ENCODE peak calls at places on chromosomes 4 and X, in four cellular contexts. O, W, I and R are unnamed samples.

GRCh38 chrX:77776648-77777047 is 9.4 kb downstream of the ATRX start:
- DNase-seq in I (no peak), W (no peak), O (no peak), R (no peak)

GRCh38 chr4:38873290-38873949 is 5.8 kb downstream of the FAM114A1 start:
- DNase-seq in W (no peak), O (peak; percentile 54), I (no peak), R (no peak)

GRCh38 chr4:152696764-152697250 is 17.0 kb upstream of the TMEM154 start:
- DNase-seq in O (no peak), W (no peak), I (peak; percentile 66), R (no peak)

GRCh38 chr4:103719320-103720204 is at the start of gene TACR3:
- DNase-seq in W (no peak), O (no peak), I (no peak), R (no peak)

GRCh38 chr4:178599521-178599920 is 1157.3 kb upstream of the AGA start:
- DNase-seq in O (no peak), I (peak; percentile 9), W (no peak), R (no peak)

GRCh38 chr4:83387922-83388676 is 53.5 kb upstream of the HPSE start:
- DNase-seq in O (peak; percentile 17), W (no peak), I (peak; percentile 2), R (no peak)

GRCh38 chr4:123517971-123518370 is 121.4 kb downstream of the SPRY1 start:
- DNase-seq in O (no peak), W (no peak), I (peak; percentile 66), R (no peak)

GRCh38 chrX:30150196-30150895 is 65.0 kb upstream of the MAGEB2 start:
- DNase-seq in W (no peak), O (no peak), I (no peak), R (no peak)

GRCh38 chr4:108360857-108361820 is 192.4 kb upstream of the LEF1 start:
- DNase-seq in O (no peak), W (peak; percentile 85), I (peak; percentile 32), R (no peak)

GRCh38 chr4:184330008-184330400 is 112.3 kb upstream of the ENPP6 start:
- DNase-seq in W (no peak), I (peak; percentile 12), O (peak; percentile 21), R (no peak)

GRCh38 chr4:1542516-1543320 is 136.5 kb upstream of the NKX1-1 start:
- DNase-seq in I (no peak), O (no peak), W (no peak), R (no peak)

GRCh38 chr4:51995647-51996046 is 24.5 kb downstream of the LRRC66 start:
- DNase-seq in I (no peak), W (no peak), O (no peak), R (no peak)

GRCh38 chrX:66731398-66731797 is 92.5 kb upstream of the EDA2R start:
- DNase-seq in O (peak; percentile 56), I (peak; percentile 14), W (no peak), R (no peak)

GRCh38 chr4:42452823-42453222 is 55.5 kb downstream of the SHISA3 start:
- DNase-seq in I (no peak), O (no peak), W (no peak), R (peak; percentile 42)

GRCh38 chrX:53255738-53256191 is 25.6 kb downstream of the IQSEC2 start:
- DNase-seq in W (no peak), O (no peak), I (no peak), R (no peak)

GRCh38 chrX:22105231-22105630 is 73.1 kb downstream of the PHEX start:
- DNase-seq in W (no peak), I (peak; percentile 73), O (no peak), R (no peak)

GRCh38 chr4:42750091-42750490 is 93.2 kb upstream of the ATP8A1 start:
- DNase-seq in I (no peak), O (peak; percentile 52), W (no peak), R (no peak)

GRCh38 chrX:107628662-107629532 is 587 bp downstream of the PRPS1 start:
- DNase-seq in W (no peak), I (peak; percentile 14), O (peak; percentile 72), R (no peak)

GRCh38 chr4:77877167-77877566 is 14.5 kb downstream of the MRPL1 start:
- DNase-seq in I (no peak), O (no peak), W (no peak), R (no peak)

GRCh38 chr4:184417802-184418511 is 56.4 kb downstream of the IRF2 start:
- DNase-seq in I (peak; percentile 70), W (peak; percentile 70), O (peak; percentile 81), R (peak; percentile 33)

GRCh38 chr4:165118256-165118909 is 5.7 kb upstream of the TMEM192 start:
- DNase-seq in W (no peak), O (no peak), I (no peak), R (no peak)

GRCh38 chr4:96145671-96146070 is 305.8 kb downstream of the PDHA2 start:
- DNase-seq in W (no peak), O (no peak), I (peak; percentile 9), R (no peak)

GRCh38 chr4:112747035-112747434 is 110.1 kb downstream of the LARP7 start:
- DNase-seq in O (no peak), W (no peak), I (no peak), R (no peak)

GRCh38 chr4:151908734-151909497 is 148.1 kb upstream of the GATB start:
- DNase-seq in I (no peak), W (no peak), O (no peak), R (no peak)

GRCh38 chrX:18664947-18665346 is 7.0 kb downstream of the RS1 start:
- DNase-seq in W (no peak), I (no peak), O (no peak), R (no peak)

GRCh38 chr4:108068422-108068821 is 78.7 kb downstream of the HADH start:
- DNase-seq in W (peak; percentile 31), O (no peak), I (no peak), R (no peak)

GRCh38 chr4:176563591-176563990 is 229.1 kb downstream of the VEGFC start:
- DNase-seq in O (peak; percentile 4), W (no peak), I (peak; percentile 91), R (no peak)

GRCh38 chr4:71052034-71052433 is 58.6 kb downstream of the DCK start:
- DNase-seq in W (no peak), O (no peak), I (no peak), R (no peak)

GRCh38 chr4:71045256-71045655 is 51.8 kb downstream of the DCK start:
- DNase-seq in I (no peak), W (no peak), O (no peak), R (no peak)

GRCh38 chr4:71052716-71053115 is 59.3 kb downstream of the DCK start:
- DNase-seq in W (no peak), O (no peak), I (no peak), R (no peak)

GRCh38 chr4:71049395-71049794 is 55.9 kb downstream of the DCK start:
- DNase-seq in I (no peak), O (no peak), W (no peak), R (no peak)

GRCh38 chr4:71050809-71051208 is 57.4 kb downstream of the DCK start:
- DNase-seq in I (peak; percentile 28), O (no peak), W (no peak), R (no peak)
- TF ChIP-seq CTCF in I (no peak), O (no peak), W (no peak), R (no peak)

GRCh38 chr4:79917246-79917645 is 155.8 kb downstream of the ANTXR2 start:
- DNase-seq in O (peak; percentile 73), I (peak; percentile 48), W (no peak), R (no peak)
- TF ChIP-seq CTCF in O (peak; percentile 76), I (peak; percentile 41), W (peak; percentile 85), R (peak; percentile 83)

DNA sequence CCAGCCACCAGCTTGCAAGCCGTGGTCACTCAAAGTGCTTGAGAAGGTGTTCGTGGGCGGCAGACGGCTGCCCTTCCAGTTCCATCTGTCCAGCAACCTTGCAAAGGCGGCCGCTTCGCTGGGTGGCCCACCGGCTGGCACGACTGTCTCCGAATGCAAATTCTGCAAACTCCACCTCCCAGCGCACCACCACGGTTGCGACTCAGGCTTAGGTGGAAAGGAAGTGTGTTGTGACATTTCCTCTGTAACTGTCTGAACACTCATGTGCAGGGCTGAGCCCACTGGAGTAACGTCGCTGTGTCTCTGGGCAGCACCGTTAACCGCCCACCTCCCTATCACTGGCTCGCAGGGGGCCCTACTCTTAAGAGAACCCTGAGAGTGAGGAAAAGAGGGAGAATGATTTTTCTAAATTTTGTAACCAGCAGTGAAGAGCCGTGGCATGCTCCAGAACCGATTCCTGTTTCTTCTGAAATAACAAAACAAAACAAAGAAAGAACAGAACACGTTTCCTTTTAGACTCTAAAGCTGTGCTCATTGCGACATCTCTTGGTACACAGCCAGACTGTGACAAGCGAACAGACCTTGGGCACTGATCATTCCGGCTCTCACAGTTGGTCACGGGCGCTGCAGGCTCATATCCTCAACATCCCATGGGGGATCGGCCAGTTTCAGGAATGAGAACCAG is at the start of gene P2RY8:
- DNase-seq in O (peak; percentile 95), W (peak; percentile 0), I (no peak), R (no peak)
- TF ChIP-seq CTCF in O (no peak), W (no peak), I (no peak), R (no peak)

DNA sequence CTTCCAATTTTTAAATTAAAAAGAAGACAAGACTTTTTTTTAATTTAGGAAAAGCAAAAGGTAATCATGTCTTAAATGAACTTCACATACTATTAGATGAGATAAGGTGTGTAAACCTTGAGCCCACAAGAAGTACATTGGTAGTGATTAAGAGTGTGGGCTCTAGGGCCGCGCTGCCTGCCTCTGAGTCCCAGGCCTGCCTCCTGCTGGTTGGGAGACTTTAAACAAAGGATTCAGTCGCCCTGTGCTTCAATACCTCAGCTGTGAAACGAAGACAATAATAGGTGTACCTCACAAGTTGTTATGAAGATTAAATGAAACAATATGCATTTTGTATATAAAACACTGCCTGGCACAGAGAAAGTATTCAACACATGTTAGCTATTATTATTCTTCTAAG is 95.9 kb upstream of the MYOZ2 start:
- DNase-seq in I (no peak), W (no peak), O (peak; percentile 14), R (no peak)
- TF ChIP-seq CTCF in I (no peak), W (peak; percentile 26), O (no peak), R (peak; percentile 21)

GRCh38 chrX:120380699-120381098 is 18.8 kb downstream of the ATP1B4 start:
- DNase-seq in W (no peak), O (peak; percentile 30), I (peak; percentile 11), R (no peak)
- TF ChIP-seq CTCF in W (peak; percentile 36), O (peak; percentile 32), I (no peak), R (peak; percentile 61)

GRCh38 chr4:24988776-24989175 is 42.0 kb downstream of the LGI2 start:
- DNase-seq in W (no peak), I (peak; percentile 62), O (peak; percentile 64), R (no peak)
- TF ChIP-seq CTCF in W (peak; percentile 69), I (peak; percentile 75), O (peak; percentile 61), R (peak; percentile 88)

DNA sequence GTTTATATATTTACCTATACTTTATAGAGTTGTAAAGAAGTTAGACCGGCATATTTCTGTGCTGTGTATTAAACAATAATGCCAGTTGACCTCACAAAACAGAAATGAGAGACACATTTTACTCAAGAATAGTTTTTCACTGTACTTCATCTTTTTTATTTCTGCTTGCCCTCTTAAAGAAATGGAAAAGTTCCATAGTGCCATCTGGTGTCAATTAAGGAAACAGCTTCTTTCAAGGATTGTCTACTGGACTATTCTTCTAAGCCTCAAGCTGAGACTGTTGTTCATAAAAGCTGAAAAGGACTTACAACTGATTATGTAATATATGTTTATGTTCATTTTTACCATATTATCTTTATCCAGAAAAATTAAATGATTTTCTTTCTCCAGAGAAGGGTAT is 1523.8 kb downstream of the ARAP2 start:
- DNase-seq in I (peak; percentile 77), W (no peak), O (peak; percentile 60), R (no peak)
- TF ChIP-seq CTCF in I (no peak), W (peak; percentile 43), O (peak; percentile 52), R (peak; percentile 61)

GRCh38 chrX:47658301-47658683 is 688 bp downstream of the UXT start:
- DNase-seq in W (no peak), O (no peak), I (no peak), R (no peak)
- TF ChIP-seq CTCF in W (no peak), O (no peak), I (no peak), R (no peak)

GRCh38 chrX:2507904-2508630 is 7.3 kb upstream of the DHRSX start:
- DNase-seq in I (no peak), W (no peak), O (no peak), R (no peak)
- TF ChIP-seq CTCF in I (no peak), W (no peak), O (no peak), R (no peak)